ENCODE peak calls at places on chromosomes 5 and 9, in five cellular contexts. G is ovary, V is right lobe of liver, U is K562, F is coronary artery. S is an unnamed sample.

GRCh38 chr9:134188421-134189166 is 24.2 kb upstream of the RNU6ATAC start:
- DNase-seq in F (no peak), V (peak), U (no peak), G (peak), S (peak)

GRCh38 chr5:122151640-122152039 is 22.3 kb downstream of the ZNF474 start:
- DNase-seq in U (no peak), F (no peak), G (no peak), V (no peak), S (no peak)

GRCh38 chr9:86940774-86941173 is 6.5 kb downstream of the GAS1 start:
- DNase-seq in G (no peak), F (no peak), U (no peak), V (no peak), S (no peak)

GRCh38 chr9:137544176-137544755 is 5.9 kb downstream of the PNPLA7 start:
- DNase-seq in U (no peak), F (no peak), V (no peak), G (no peak), S (no peak)

GRCh38 chr5:17309462-17309861 is 92.0 kb downstream of the BASP1 start:
- DNase-seq in V (no peak), F (no peak), G (no peak), U (no peak), S (no peak)

GRCh38 chr5:72355706-72356299 is 35.6 kb downstream of the PTCD2 start:
- DNase-seq in G (no peak), V (no peak), F (no peak), U (no peak), S (peak)

GRCh38 chr9:127346584-127346983 is 50.4 kb upstream of the SLC2A8 start:
- DNase-seq in G (no peak), V (no peak), U (no peak), F (no peak), S (no peak)

GRCh38 chr5:75052461-75053285 is at the start of gene GCNT4:
- DNase-seq in F (peak), U (no peak), V (peak), G (peak), S (peak)

GRCh38 chr5:14202462-14202861 is 59.3 kb downstream of the TRIO start:
- DNase-seq in V (no peak), U (no peak), G (no peak), F (no peak), S (no peak)

DNA sequence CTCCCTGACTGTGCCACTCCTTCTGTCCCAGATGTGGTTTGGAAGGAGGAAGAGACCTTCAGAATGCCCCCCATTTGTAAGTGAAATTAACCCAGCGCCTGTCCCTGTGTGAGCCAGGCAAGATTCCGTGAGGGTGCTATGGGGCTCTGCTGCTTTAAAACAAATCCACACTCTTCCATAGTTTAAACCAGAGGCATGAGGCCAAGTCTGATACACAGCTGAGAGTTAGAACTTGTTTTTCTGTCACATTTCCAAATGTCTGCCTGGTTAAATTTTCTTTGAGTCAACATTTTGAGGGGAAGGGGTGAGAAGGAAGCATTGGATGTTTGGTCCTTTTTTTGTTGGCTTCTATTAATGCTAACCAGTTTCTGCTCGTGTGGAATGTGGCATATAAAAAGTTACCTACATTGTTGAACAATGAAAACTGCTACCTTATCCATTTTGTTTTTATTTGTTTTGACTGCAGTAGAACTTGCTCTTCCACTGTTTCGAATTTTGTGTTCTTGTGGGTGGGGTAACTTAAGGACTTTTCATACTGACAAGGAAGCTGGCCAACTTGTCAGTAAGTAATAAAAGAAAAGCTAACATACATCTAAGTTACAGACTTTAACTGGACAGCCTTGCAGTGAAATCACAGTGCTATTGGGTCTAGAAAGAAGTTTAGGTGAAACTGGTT is 12.9 kb downstream of the RGMB start:
- DNase-seq in F (no peak), U (no peak), G (no peak), V (no peak), S (no peak)
- H3K4me3 ChIP-seq in F (no peak), U (no peak), G (no peak), V (no peak), S (no peak)

DNA sequence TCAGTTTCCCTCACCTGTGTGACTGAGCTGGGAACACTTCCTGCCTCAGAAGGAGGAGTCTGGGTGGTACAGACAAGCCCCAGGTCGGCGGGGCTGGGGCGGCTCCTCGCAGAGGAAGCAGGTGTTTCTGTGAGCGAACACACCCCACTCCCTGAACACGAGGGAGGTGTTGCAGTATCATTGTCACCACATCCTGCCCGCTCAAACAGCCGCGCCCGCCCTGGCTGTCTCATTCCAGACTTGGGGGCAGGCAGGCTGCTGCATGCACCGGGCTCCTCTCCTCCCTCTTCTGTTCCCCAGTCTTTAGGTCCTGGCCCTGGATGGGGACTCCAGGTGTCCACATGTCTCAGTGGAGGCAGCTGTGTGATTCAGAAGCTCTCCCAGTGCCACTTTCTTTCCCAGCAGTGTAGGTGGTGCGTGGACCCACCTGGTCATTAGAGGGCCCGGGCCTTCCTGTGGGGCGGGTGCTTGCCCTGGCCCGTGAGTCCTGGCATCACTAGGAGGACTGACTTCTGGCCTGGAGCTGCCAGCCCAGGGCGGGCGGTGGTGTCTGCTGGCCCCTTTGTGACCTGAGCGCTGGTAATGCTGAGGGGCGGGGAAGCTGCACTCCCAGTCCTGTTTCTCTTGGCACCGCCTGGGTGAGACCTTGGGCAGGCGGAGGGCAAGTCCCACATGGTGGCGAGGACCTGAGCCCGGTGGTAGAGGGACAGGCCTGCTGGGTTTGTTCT is 18.3 kb upstream of the PHYHD1 start:
- DNase-seq in F (no peak), U (no peak), G (no peak), V (no peak), S (no peak)
- H3K27ac ChIP-seq in F (peak), U (no peak), G (no peak), V (peak), S (no peak)

GRCh38 chr5:145025775-145026174 is 809.4 kb downstream of the PRELID2 start:
- DNase-seq in V (no peak), U (no peak), F (no peak), G (no peak), S (no peak)
- H3K4me3 ChIP-seq in V (no peak), U (no peak), F (no peak), G (no peak), S (no peak)

DNA sequence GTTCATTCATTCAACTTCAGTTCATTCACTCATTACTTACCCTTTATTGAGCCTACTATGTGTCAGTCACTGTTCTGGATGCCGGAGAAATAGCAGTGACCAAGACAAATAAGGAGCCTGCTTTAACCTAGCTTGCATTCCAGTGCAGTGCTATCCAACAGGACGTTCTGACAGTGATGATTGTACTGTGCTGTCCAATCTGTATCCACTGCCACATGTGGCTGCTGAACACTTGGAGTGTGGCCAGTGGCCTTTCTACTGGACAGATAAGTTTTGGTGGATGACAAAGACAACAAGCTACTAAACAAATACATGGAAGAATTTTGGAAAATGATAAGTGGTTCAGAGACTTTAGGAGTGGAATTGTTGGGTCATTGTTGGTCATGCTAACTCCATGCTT is 33.6 kb downstream of the SUB1 start:
- DNase-seq in U (no peak), V (no peak), G (no peak), F (no peak), S (no peak)
- H3K27ac ChIP-seq in U (no peak), V (no peak), G (no peak), F (no peak), S (no peak)

GRCh38 chr5:139276426-139276825 is 17.1 kb upstream of the MATR3 start:
- DNase-seq in F (no peak), V (no peak), U (no peak), G (no peak), S (no peak)
- H3K4me3 ChIP-seq in F (no peak), V (no peak), U (peak), G (no peak), S (no peak)

DNA sequence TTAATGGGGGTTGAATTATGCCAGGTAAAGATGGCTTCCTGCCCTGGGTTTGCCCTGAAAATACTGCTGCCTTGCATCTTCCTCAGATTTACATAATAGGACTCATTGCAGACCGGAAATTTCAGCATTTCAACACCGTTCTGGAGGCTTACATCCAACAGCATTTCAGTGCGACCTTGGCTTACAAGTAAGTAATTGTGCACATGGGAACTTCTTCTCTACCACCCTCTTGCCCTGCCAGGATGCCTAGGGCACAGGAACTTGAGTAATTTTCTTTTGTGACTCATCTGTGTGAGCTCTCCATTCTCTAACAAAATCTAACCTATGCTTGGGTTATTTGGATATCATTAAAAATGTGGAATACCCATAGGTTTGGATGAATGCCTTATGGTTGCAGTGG is 80.2 kb downstream of the DOCK2 start:
- DNase-seq in G (no peak), F (no peak), U (no peak), V (no peak), S (no peak)
- H3K27ac ChIP-seq in G (no peak), F (no peak), U (no peak), V (no peak), S (no peak)